ENCODE peak calls at places on chromosomes 4 and X, in four cellular contexts. One of them, this sample, is unnamed.

GRCh38 chr4:5045099-5045498 is 6.2 kb upstream of the STK32B start:
- DNase-seq in IMR-90: no peak
- DNase-seq in K562: peak
- DNase-seq in A549: no peak
- DNase-seq in this sample: no peak

GRCh38 chr4:180827193-180827592 is 1416.0 kb upstream of the TENM3 start:
- DNase-seq in IMR-90: peak
- DNase-seq in K562: no peak
- DNase-seq in A549: no peak
- DNase-seq in this sample: no peak

GRCh38 chrX:21885568-21885967 is 29.8 kb downstream of the YY2 start:
- DNase-seq in IMR-90: peak
- DNase-seq in K562: no peak
- DNase-seq in A549: no peak
- DNase-seq in this sample: no peak

GRCh38 chrX:118847676-118848075 is 24.1 kb downstream of the ZCCHC12 start:
- DNase-seq in IMR-90: peak
- DNase-seq in K562: peak
- DNase-seq in A549: peak
- DNase-seq in this sample: no peak

GRCh38 chrX:30275498-30275897 is 28.6 kb downstream of the MAGEB1 start:
- DNase-seq in IMR-90: peak
- DNase-seq in K562: peak
- DNase-seq in A549: no peak
- DNase-seq in this sample: no peak

GRCh38 chr4:105624530-105624929 is 72.1 kb downstream of the ARHGEF38 start:
- DNase-seq in IMR-90: peak
- DNase-seq in K562: no peak
- DNase-seq in A549: no peak
- DNase-seq in this sample: no peak

GRCh38 chrX:53190363-53190960 is 34.5 kb downstream of the KDM5C start:
- DNase-seq in IMR-90: no peak
- DNase-seq in K562: peak
- DNase-seq in A549: no peak
- DNase-seq in this sample: no peak

GRCh38 chrX:55452825-55453124 is 848 bp downstream of the MAGEH1 start:
- DNase-seq in IMR-90: no peak
- DNase-seq in K562: peak
- DNase-seq in A549: no peak
- DNase-seq in this sample: no peak

GRCh38 chr4:177699365-177700213 is 257.4 kb upstream of the AGA start:
- DNase-seq in IMR-90: peak
- DNase-seq in K562: no peak
- DNase-seq in A549: no peak
- DNase-seq in this sample: no peak

GRCh38 chrX:7568597-7568996 is 274.4 kb upstream of the VCX start:
- DNase-seq in IMR-90: no peak
- DNase-seq in K562: no peak
- DNase-seq in A549: no peak
- DNase-seq in this sample: no peak

GRCh38 chrX:7570432-7571009 is 272.4 kb upstream of the VCX start:
- DNase-seq in IMR-90: no peak
- DNase-seq in K562: no peak
- DNase-seq in A549: no peak
- DNase-seq in this sample: no peak

GRCh38 chrX:7580127-7580526 is 262.8 kb upstream of the VCX start:
- DNase-seq in IMR-90: no peak
- DNase-seq in K562: no peak
- DNase-seq in A549: no peak
- DNase-seq in this sample: no peak

DNA sequence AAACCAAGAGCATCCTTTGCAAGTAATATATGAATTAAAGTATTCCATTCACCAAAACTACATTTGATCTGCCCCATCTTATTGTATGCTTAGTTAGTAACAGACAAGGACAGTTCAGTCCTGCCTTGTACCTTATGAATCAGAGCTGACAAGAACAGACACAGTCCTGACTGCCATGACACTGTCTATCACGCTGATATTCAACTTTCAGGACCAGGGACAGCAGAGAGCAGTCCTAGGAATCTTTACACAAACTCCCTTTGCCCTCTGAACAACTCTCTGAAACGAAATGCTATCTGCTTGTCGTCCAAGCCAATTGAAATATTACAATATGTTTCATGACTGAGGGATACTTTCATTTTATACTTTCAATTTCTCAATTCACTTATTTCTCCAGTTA is 268.6 kb upstream of the VCX start:
- DNase-seq in IMR-90: no peak
- DNase-seq in K562: peak
- DNase-seq in A549: no peak
- DNase-seq in this sample: no peak
- TF ChIP-seq ELK1 in IMR-90: no peak
- TF ChIP-seq ELK1 in K562: no peak
- TF ChIP-seq ELK1 in A549: no peak
- TF ChIP-seq ELK1 in this sample: no peak

GRCh38 chr4:154009191-154009590 is 220.3 kb upstream of the SFRP2 start:
- DNase-seq in IMR-90: no peak
- DNase-seq in K562: no peak
- DNase-seq in A549: no peak
- DNase-seq in this sample: no peak
- TF ChIP-seq ELK1 in IMR-90: no peak
- TF ChIP-seq ELK1 in K562: no peak
- TF ChIP-seq ELK1 in A549: no peak
- TF ChIP-seq ELK1 in this sample: no peak

GRCh38 chrX:112832481-112833095 is 8.0 kb downstream of the AMOT start:
- DNase-seq in IMR-90: peak
- DNase-seq in K562: no peak
- DNase-seq in A549: no peak
- DNase-seq in this sample: no peak
- TF ChIP-seq ELK1 in IMR-90: no peak
- TF ChIP-seq ELK1 in K562: no peak
- TF ChIP-seq ELK1 in A549: no peak
- TF ChIP-seq ELK1 in this sample: no peak

GRCh38 chrX:13669246-13669689 is 16.3 kb downstream of the TCEANC start:
- DNase-seq in IMR-90: peak
- DNase-seq in K562: peak
- DNase-seq in A549: peak
- DNase-seq in this sample: peak
- TF ChIP-seq ELK1 in IMR-90: no peak
- TF ChIP-seq ELK1 in K562: no peak
- TF ChIP-seq ELK1 in A549: no peak
- TF ChIP-seq ELK1 in this sample: no peak

DNA sequence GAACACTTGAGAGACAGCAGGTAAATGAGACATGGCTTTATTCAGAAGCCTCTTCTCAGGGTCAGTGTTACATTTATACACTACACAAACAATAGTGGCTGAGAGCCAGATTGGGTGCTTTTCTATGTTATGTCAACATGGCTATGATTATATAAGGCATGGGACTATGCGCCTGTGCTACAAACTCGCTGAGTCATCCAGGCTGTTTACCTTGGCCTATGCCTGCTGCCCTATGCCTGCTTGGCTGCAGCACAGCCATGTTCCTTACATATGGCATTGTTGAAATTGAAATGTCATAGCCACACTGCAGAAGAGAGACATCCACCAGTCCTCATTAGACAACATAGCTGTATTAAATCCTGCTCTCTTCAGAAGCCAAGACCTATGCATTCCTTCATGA is 236.3 kb upstream of the NWD2 start:
- DNase-seq in IMR-90: no peak
- DNase-seq in K562: peak
- DNase-seq in A549: peak
- DNase-seq in this sample: no peak
- TF ChIP-seq ELK1 in IMR-90: no peak
- TF ChIP-seq ELK1 in K562: no peak
- TF ChIP-seq ELK1 in A549: no peak
- TF ChIP-seq ELK1 in this sample: no peak

DNA sequence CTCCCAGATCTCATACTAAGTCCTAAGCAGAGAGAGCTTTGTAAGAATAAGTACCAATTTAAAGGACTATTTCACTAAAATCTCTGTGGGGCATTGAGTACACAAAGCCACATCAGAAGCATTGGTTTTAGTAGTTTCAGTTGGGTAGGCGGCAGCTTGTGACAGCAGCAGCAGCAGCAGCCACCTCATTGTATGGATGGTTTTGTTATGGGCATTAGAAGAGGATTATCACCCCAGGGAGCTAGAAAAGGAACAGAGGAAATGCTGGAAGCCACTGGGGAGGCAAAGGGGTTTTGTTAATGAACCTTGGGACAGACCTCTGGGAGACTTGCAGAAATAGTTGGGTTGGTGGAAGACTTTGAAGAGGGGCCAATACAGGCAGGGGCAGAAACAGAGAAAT is 93.9 kb upstream of the FRMPD3 start:
- DNase-seq in IMR-90: no peak
- DNase-seq in K562: no peak
- DNase-seq in A549: no peak
- DNase-seq in this sample: no peak
- TF ChIP-seq ELK1 in IMR-90: no peak
- TF ChIP-seq ELK1 in K562: no peak
- TF ChIP-seq ELK1 in A549: no peak
- TF ChIP-seq ELK1 in this sample: no peak

GRCh38 chr4:71400788-71401187 is 62.0 kb downstream of the SLC4A4 start:
- DNase-seq in IMR-90: no peak
- DNase-seq in K562: no peak
- DNase-seq in A549: no peak
- DNase-seq in this sample: no peak

GRCh38 chr4:71406459-71406963 is 67.7 kb downstream of the SLC4A4 start:
- DNase-seq in IMR-90: peak
- DNase-seq in K562: peak
- DNase-seq in A549: no peak
- DNase-seq in this sample: no peak

GRCh38 chr4:71404049-71404448 is 65.2 kb downstream of the SLC4A4 start:
- DNase-seq in IMR-90: peak
- DNase-seq in K562: no peak
- DNase-seq in A549: no peak
- DNase-seq in this sample: no peak
- TF ChIP-seq ELK1 in IMR-90: no peak
- TF ChIP-seq ELK1 in K562: no peak
- TF ChIP-seq ELK1 in A549: no peak
- TF ChIP-seq ELK1 in this sample: no peak

GRCh38 chrX:363621-364375 is 22.9 kb downstream of the PPP2R3B start:
- DNase-seq in IMR-90: no peak
- DNase-seq in K562: no peak
- DNase-seq in A549: no peak
- DNase-seq in this sample: no peak

GRCh38 chrX:360496-361150 is 26.1 kb downstream of the PPP2R3B start:
- DNase-seq in IMR-90: no peak
- DNase-seq in K562: no peak
- DNase-seq in A549: no peak
- DNase-seq in this sample: no peak

GRCh38 chrX:361231-362145 is 25.2 kb downstream of the PPP2R3B start:
- DNase-seq in IMR-90: no peak
- DNase-seq in K562: no peak
- DNase-seq in A549: no peak
- DNase-seq in this sample: no peak

GRCh38 chrX:362937-363620 is 23.6 kb downstream of the PPP2R3B start:
- DNase-seq in IMR-90: no peak
- DNase-seq in K562: no peak
- DNase-seq in A549: no peak
- DNase-seq in this sample: no peak

DNA sequence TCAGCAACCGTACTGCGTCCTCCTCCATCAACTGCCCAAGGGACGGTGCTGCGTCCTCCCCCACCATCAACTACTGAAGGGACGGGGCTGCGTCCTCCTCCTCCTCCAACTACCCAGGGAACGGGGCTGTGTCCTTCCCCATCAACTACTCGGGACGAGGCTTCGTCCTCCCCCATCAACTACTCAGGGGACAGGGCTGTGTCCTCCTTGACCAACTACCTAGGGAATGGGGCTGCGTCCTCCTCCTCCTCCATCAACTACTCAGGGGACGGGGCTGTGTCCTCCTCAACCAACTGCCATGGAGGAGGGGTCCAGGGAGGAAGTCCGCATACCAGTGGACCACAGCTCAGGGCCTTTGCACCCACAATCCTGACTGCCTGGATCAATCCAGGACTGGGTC is 24.4 kb downstream of the PPP2R3B start:
- DNase-seq in IMR-90: no peak
- DNase-seq in K562: no peak
- DNase-seq in A549: no peak
- DNase-seq in this sample: no peak
- TF ChIP-seq ELK1 in IMR-90: no peak
- TF ChIP-seq ELK1 in K562: no peak
- TF ChIP-seq ELK1 in A549: no peak
- TF ChIP-seq ELK1 in this sample: no peak

GRCh38 chrX:134803551-134804183 is 145.4 kb upstream of the PLAC1 start:
- DNase-seq in IMR-90: no peak
- DNase-seq in K562: peak
- DNase-seq in A549: no peak
- DNase-seq in this sample: no peak
- TF ChIP-seq ELK1 in IMR-90: no peak
- TF ChIP-seq ELK1 in K562: no peak
- TF ChIP-seq ELK1 in A549: no peak
- TF ChIP-seq ELK1 in this sample: no peak

This sample was measured in GM12878.